ENCODE peak calls at places on chromosomes 13 and 19, in seven cellular contexts. C, X, I, U, E, V and Z are unnamed samples.

GRCh38 chr19:41709951-41710645 is 1.7 kb downstream of the CEACAM5 start:
- DNase-seq in X (no peak), E (no peak), I (no peak), U (no peak), V (no peak), C (no peak), Z (no peak)

GRCh38 chr13:33323766-33324525 is 38.4 kb upstream of the STARD13 start:
- DNase-seq in V (no peak), C (no peak), U (no peak), E (no peak), X (no peak), I (no peak), Z (no peak)

GRCh38 chr13:108154421-108154858 is 60.9 kb downstream of the LIG4 start:
- DNase-seq in C (no peak), X (no peak), U (peak; percentile 25), I (no peak), E (peak; percentile 68), V (no peak), Z (peak; percentile 87)

GRCh38 chr19:52343548-52343947 is 7.5 kb downstream of the ZNF610 start:
- DNase-seq in E (peak; percentile 25), X (peak; percentile 67), V (peak; percentile 65), U (peak; percentile 8), C (peak; percentile 39), I (peak; percentile 62), Z (peak; percentile 40)

GRCh38 chr19:6963937-6964336 is 57.3 kb downstream of the MBD3L2B start:
- DNase-seq in U (peak; percentile 31), C (no peak), X (no peak), V (no peak), E (no peak), I (peak; percentile 69), Z (no peak)

GRCh38 chr19:29098863-29099481 is 114.0 kb downstream of the UQCRFS1 start:
- DNase-seq in E (peak; percentile 38), I (no peak), X (peak; percentile 80), V (peak; percentile 90), C (no peak), U (peak; percentile 63), Z (no peak)

GRCh38 chr19:36488816-36489138 is 584 bp downstream of the ZNF566 start:
- DNase-seq in U (peak; percentile 12), I (no peak), V (no peak), X (no peak), E (no peak), C (no peak), Z (peak; percentile 65)

GRCh38 chr19:4759388-4760284 is 31.9 kb upstream of the FEM1A start:
- DNase-seq in U (peak; percentile 79), I (peak; percentile 52), E (peak; percentile 91), V (peak; percentile 94), X (peak; percentile 88), C (peak; percentile 83), Z (peak; percentile 95)

GRCh38 chr13:98892821-98893220 is 85.0 kb downstream of the DOCK9 start:
- DNase-seq in I (no peak), X (no peak), V (no peak), E (no peak), U (no peak), C (peak; percentile 40), Z (no peak)

GRCh38 chr13:55999709-56000108 is 1141.0 kb upstream of the PRR20A start:
- DNase-seq in U (no peak), I (no peak), V (no peak), E (no peak), C (no peak), X (no peak), Z (no peak)

GRCh38 chr19:3849092-3849491 is 19.7 kb downstream of the ZFR2 start:
- DNase-seq in X (no peak), U (peak; percentile 67), V (no peak), C (peak; percentile 9), E (no peak), I (peak; percentile 64), Z (peak; percentile 46)

GRCh38 chr19:13398780-13399726 is 107.2 kb downstream of the CACNA1A start:
- DNase-seq in V (no peak), U (peak; percentile 99), X (no peak), C (peak; percentile 74), I (no peak), E (no peak), Z (no peak)

GRCh38 chr19:6233827-6234511 is 45.8 kb downstream of the MLLT1 start:
- DNase-seq in V (no peak), X (no peak), U (no peak), I (no peak), E (no peak), C (peak; percentile 28), Z (no peak)

GRCh38 chr19:51020988-51021651 is 1.6 kb upstream of the KLK10 start:
- DNase-seq in V (no peak), E (no peak), C (peak; percentile 67), I (no peak), X (no peak), U (peak; percentile 85), Z (no peak)

GRCh38 chr13:66972659-66973058 is 257.5 kb downstream of the PCDH9 start:
- DNase-seq in I (no peak), C (no peak), V (no peak), U (no peak), E (no peak), X (no peak), Z (no peak)

GRCh38 chr13:70816853-70817252 is 708.6 kb upstream of the KLHL1 start:
- DNase-seq in V (no peak), E (no peak), C (no peak), U (peak; percentile 41), X (no peak), I (no peak), Z (no peak)

GRCh38 chr13:50715402-50716146 is 127.9 kb downstream of the DLEU7 start:
- DNase-seq in X (peak; percentile 73), E (peak; percentile 23), I (no peak), C (no peak), V (peak; percentile 81), U (no peak), Z (no peak)

GRCh38 chr19:42249149-42249750 is 5.7 kb downstream of the ERF start:
- DNase-seq in I (no peak), V (no peak), C (no peak), X (no peak), U (no peak), E (no peak), Z (no peak)

GRCh38 chr13:21670883-21671792 is at the start of gene FGF9:
- DNase-seq in U (peak; percentile 65), C (peak; percentile 54), I (peak; percentile 89), E (peak; percentile 85), X (peak; percentile 84), V (peak; percentile 76), Z (peak; percentile 76)

GRCh38 chr19:50358483-50359431 is 6.7 kb downstream of the NAPSA start:
- DNase-seq in X (peak; percentile 76), I (peak; percentile 89), V (peak; percentile 77), C (peak; percentile 69), U (peak; percentile 32), E (peak; percentile 61), Z (no peak)

DNA sequence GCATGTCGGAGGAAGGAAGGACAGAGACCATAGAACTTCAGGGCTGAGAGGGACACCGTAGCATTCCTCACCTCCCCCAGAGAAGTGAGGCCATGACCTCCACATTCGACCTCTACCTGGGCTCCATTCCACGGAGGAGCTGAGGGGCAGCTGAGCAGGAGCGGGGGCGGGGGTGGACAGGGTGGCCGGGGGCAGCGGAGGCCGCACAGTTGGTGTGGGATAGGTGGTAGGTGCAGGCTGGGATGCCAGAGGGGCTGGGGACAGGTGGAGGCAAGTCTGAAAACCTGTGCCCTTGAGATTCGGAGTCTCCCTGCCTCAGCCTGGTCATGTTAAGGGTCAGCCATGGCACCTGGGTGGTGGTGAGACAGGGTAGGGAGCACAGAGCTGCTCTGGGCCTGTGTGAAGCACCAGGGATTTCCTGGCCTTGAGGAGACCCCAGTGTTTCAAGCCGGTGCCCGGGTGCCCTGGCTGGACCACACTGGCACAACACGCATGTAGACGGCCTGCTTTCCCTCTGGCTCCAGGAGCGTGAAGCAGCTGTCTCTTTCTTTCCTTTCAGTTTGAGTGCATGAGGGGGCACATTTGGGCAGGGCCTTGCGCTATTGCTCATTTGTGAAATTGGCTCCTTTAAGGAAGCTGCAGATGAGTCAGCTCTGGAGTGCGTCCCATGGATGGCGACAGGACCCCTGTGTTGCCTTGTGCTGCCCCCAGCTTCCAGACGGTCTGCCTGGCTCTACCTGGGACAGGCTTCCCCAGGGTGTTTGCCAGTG is 51.8 kb downstream of the TSSK6 start:
- DNase-seq in C (peak; percentile 59), E (no peak), X (peak; percentile 74), I (no peak), V (peak; percentile 77), U (no peak), Z (no peak)
- H3K4me1 ChIP-seq in C (peaks cover 58% of the 10 kb centered on the region), E (peaks cover 41% of the 10 kb centered on the region), X (peaks cover 59% of the 10 kb centered on the region), I (peaks cover 60% of the 10 kb centered on the region), V (peaks cover 63% of the 10 kb centered on the region), U (peaks cover 19% of the 10 kb centered on the region), Z (peaks cover 42% of the 10 kb centered on the region)

GRCh38 chr13:25319781-25320180 is 18.4 kb downstream of the NUP58 start:
- DNase-seq in E (no peak), V (no peak), I (no peak), C (no peak), U (no peak), X (no peak), Z (no peak)
- H3K36me3 ChIP-seq in E (peaks cover under 1% of the 10 kb centered on the region), V (peaks cover 94% of the 10 kb centered on the region), I (peaks cover 32% of the 10 kb centered on the region), C (peaks cover 19% of the 10 kb centered on the region), U (peaks cover 59% of the 10 kb centered on the region), X (peaks cover 76% of the 10 kb centered on the region), Z (no peaks in the 10 kb centered on the region)

DNA sequence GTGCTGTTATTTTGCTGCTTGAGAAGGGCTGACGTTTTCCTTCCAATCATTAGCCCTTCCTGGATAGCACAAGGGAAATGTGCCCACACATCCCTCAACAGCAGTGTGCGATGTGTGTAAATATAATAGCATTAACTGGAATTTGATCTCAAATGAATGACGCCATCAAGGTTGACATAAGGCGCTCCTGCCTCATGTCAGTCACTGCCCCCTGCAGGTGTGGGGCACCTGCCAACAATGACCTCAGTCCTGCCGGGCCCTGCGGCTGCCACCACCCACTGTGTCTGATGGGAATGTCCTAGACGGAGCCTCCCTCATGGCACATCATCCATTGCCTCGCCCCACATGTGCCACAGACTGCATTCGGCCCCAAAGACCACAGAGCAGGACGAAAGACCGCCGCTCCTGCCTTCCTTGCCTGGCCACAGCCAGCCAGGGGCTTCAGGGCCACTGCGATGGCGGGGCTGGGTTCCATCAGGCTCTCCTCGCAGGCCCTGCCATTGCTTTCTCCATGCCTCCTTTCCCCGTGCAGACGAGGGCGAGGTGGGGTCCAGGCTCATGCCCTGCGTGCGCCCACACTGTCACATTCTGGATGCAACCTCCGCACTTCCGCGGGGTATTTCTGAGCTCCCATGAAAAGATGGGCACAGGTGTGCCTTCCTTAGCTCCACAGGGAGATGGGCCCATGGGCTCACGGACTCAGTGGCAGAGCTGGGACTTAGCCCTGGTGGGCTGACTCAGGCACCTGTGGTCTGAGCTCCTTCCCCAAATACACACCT is 146.7 kb downstream of the SOX1 start:
- DNase-seq in E (peak; percentile 69), C (no peak), U (peak; percentile 4), X (no peak), V (no peak), I (no peak), Z (no peak)
- TF ChIP-seq CTCF in E (peak; percentile 41), C (no peak), U (no peak), X (no peak), V (no peak), I (no peak), Z (no peak)

DNA sequence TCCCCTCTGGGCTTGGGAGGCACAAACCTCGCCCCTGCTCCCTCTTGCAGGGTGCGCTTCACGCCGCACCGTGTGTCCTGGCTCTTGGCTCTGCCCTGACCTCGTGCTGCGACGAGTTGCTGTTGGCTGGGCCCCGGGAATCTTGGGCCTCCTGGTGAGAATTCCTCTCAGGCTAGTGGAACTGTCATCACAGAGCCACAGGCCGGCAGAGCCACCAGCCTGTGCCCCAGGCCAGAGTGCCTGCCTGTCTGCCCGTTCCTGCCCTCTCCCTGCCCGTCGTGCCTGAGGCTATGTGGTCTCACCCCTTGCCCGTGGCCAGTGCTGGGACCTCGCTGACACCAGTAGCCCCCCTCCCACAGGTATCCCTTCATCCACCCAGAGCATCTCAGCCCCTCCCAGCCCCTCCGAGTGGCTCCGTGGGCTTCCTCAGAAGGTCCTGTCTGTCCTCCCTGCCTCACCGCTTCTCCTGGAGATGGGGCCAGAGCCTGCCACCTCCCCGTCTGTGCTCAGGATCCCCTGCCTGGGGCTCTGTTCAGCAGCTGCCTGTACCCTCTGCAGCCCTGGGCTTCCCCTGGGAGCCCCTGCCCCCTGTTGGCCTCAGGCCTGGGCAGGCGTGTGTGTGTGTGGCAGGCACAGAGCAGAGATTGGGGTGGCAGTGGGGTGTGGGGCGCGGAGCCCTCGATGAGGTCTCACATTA is 13.3 kb downstream of the NDUFB7 start:
- DNase-seq in V (no peak), E (no peak), C (no peak), I (no peak), X (no peak), U (no peak), Z (no peak)
- H3K4me1 ChIP-seq in V (peaks cover 5% of the 10 kb centered on the region), E (peaks cover 4% of the 10 kb centered on the region), C (peaks cover 6% of the 10 kb centered on the region), I (peaks cover 44% of the 10 kb centered on the region), X (peaks cover 32% of the 10 kb centered on the region), U (no peaks in the 10 kb centered on the region), Z (no peaks in the 10 kb centered on the region)